ENCODE peak calls at places on chromosomes 4 and X, in four cellular contexts. One of them, this sample, is unnamed.

GRCh38 chr4:80963051-80963450 is 67.5 kb upstream of the BMP3 start:
- DNase-seq in GM12865: no peak
- DNase-seq in T-cell: no peak
- DNase-seq in activated T-helper 9 cell treated with anti-CD3 and anti-CD28 coated beads, Interleukin-2, amount 50 U/mL, for 16 hours: no peak
- DNase-seq in this sample: no peak

GRCh38 chrX:1239681-1240142 is 27.3 kb upstream of the CRLF2 start:
- DNase-seq in GM12865: peak; percentile 81
- DNase-seq in activated T-helper 9 cell treated with anti-CD3 and anti-CD28 coated beads, Interleukin-2, amount 50 U/mL, for 16 hours: no peak
- DNase-seq in T-cell: peak; percentile 32
- DNase-seq in this sample: no peak

GRCh38 chr4:25650271-25650670 is 5.4 kb upstream of the SLC34A2 start:
- DNase-seq in T-cell: no peak
- DNase-seq in GM12865: no peak
- DNase-seq in activated T-helper 9 cell treated with anti-CD3 and anti-CD28 coated beads, Interleukin-2, amount 50 U/mL, for 16 hours: no peak
- DNase-seq in this sample: no peak

GRCh38 chr4:184400375-184400870 is 73.9 kb downstream of the IRF2 start:
- DNase-seq in T-cell: no peak
- DNase-seq in activated T-helper 9 cell treated with anti-CD3 and anti-CD28 coated beads, Interleukin-2, amount 50 U/mL, for 16 hours: no peak
- DNase-seq in GM12865: no peak
- DNase-seq in this sample: no peak

GRCh38 chrX:77527233-77528001 is 80.2 kb downstream of the FGF16 start:
- DNase-seq in GM12865: no peak
- DNase-seq in T-cell: no peak
- DNase-seq in activated T-helper 9 cell treated with anti-CD3 and anti-CD28 coated beads, Interleukin-2, amount 50 U/mL, for 16 hours: no peak
- DNase-seq in this sample: no peak

GRCh38 chrX:136200466-136200865 is 50.7 kb downstream of the MAP7D3 start:
- DNase-seq in GM12865: peak; percentile 3
- DNase-seq in T-cell: no peak
- DNase-seq in activated T-helper 9 cell treated with anti-CD3 and anti-CD28 coated beads, Interleukin-2, amount 50 U/mL, for 16 hours: no peak
- DNase-seq in this sample: no peak

GRCh38 chr4:76096076-76096475 is 21.6 kb downstream of the ART3 start:
- DNase-seq in activated T-helper 9 cell treated with anti-CD3 and anti-CD28 coated beads, Interleukin-2, amount 50 U/mL, for 16 hours: no peak
- DNase-seq in T-cell: no peak
- DNase-seq in GM12865: no peak
- DNase-seq in this sample: no peak

GRCh38 chrX:51332188-51332942 is at the start of gene NUDT10:
- DNase-seq in GM12865: peak; percentile 0
- DNase-seq in activated T-helper 9 cell treated with anti-CD3 and anti-CD28 coated beads, Interleukin-2, amount 50 U/mL, for 16 hours: peak; percentile 3
- DNase-seq in T-cell: no peak
- DNase-seq in this sample: no peak

GRCh38 chr4:152856960-152857359 is 77.2 kb downstream of the ARFIP1 start:
- DNase-seq in activated T-helper 9 cell treated with anti-CD3 and anti-CD28 coated beads, Interleukin-2, amount 50 U/mL, for 16 hours: no peak
- DNase-seq in GM12865: no peak
- DNase-seq in T-cell: no peak
- DNase-seq in this sample: no peak

GRCh38 chr4:85825937-85826678 is 351.2 kb downstream of the ARHGAP24 start:
- DNase-seq in activated T-helper 9 cell treated with anti-CD3 and anti-CD28 coated beads, Interleukin-2, amount 50 U/mL, for 16 hours: no peak
- DNase-seq in GM12865: peak; percentile 41
- DNase-seq in T-cell: no peak
- DNase-seq in this sample: no peak

GRCh38 chr4:106609917-106610316 is 241.3 kb upstream of the GIMD1 start:
- DNase-seq in activated T-helper 9 cell treated with anti-CD3 and anti-CD28 coated beads, Interleukin-2, amount 50 U/mL, for 16 hours: no peak
- DNase-seq in GM12865: no peak
- DNase-seq in T-cell: no peak
- DNase-seq in this sample: no peak

GRCh38 chr4:169203891-169204290 is 66.9 kb downstream of the SH3RF1 start:
- DNase-seq in activated T-helper 9 cell treated with anti-CD3 and anti-CD28 coated beads, Interleukin-2, amount 50 U/mL, for 16 hours: no peak
- DNase-seq in T-cell: no peak
- DNase-seq in GM12865: no peak
- DNase-seq in this sample: no peak

GRCh38 chr4:154973636-154974035 is 192.6 kb downstream of the RBM46 start:
- DNase-seq in GM12865: no peak
- DNase-seq in activated T-helper 9 cell treated with anti-CD3 and anti-CD28 coated beads, Interleukin-2, amount 50 U/mL, for 16 hours: no peak
- DNase-seq in T-cell: no peak
- DNase-seq in this sample: no peak

GRCh38 chr4:616911-617643 is 8.3 kb upstream of the PDE6B start:
- DNase-seq in GM12865: no peak
- DNase-seq in T-cell: no peak
- DNase-seq in activated T-helper 9 cell treated with anti-CD3 and anti-CD28 coated beads, Interleukin-2, amount 50 U/mL, for 16 hours: no peak
- DNase-seq in this sample: no peak

GRCh38 chr4:1166509-1167243 is 5.7 kb downstream of the SPON2 start:
- DNase-seq in T-cell: no peak
- DNase-seq in GM12865: no peak
- DNase-seq in activated T-helper 9 cell treated with anti-CD3 and anti-CD28 coated beads, Interleukin-2, amount 50 U/mL, for 16 hours: no peak
- DNase-seq in this sample: no peak